ENCODE peak calls at places on chromosomes 16 and 17, in nine cellular contexts. One of them, this sample, is unnamed.

GRCh38 chr17:1029196-1029911 is 32.4 kb downstream of the TIMM22 start:
- DNase-seq in activated CD4-positive, alpha-beta T cell treated with anti-CD3 and anti-CD28 coated beads for 24 hours: no peak
- DNase-seq in stimulated activated CD4-positive, alpha-beta T cell treated with anti-CD3 and anti-CD28 coated beads, Interleukin-15, amount 100 ng/mL, for 1 hour: no peak
- DNase-seq in T1000: peak; percentile 27
- DNase-seq in fibroblast of the aortic adventitia: peak; percentile 58
- DNase-seq in ureter: peak; percentile 70
- DNase-seq in NCI-H1436: no peak
- DNase-seq in AG10803: peak; percentile 62
- DNase-seq in CD8-positive, alpha-beta memory T cell: no peak
- DNase-seq in this sample: no peak

GRCh38 chr17:12290207-12290606 is 269.5 kb downstream of the MAP2K4 start:
- DNase-seq in stimulated activated CD4-positive, alpha-beta T cell treated with anti-CD3 and anti-CD28 coated beads, Interleukin-15, amount 100 ng/mL, for 1 hour: no peak
- DNase-seq in activated CD4-positive, alpha-beta T cell treated with anti-CD3 and anti-CD28 coated beads for 24 hours: no peak
- DNase-seq in T1000: no peak
- DNase-seq in fibroblast of the aortic adventitia: no peak
- DNase-seq in ureter: no peak
- DNase-seq in CD8-positive, alpha-beta memory T cell: no peak
- DNase-seq in NCI-H1436: no peak
- DNase-seq in AG10803: no peak
- DNase-seq in this sample: no peak

GRCh38 chr17:5024604-5025003 is 10.6 kb downstream of the SLC52A1 start:
- DNase-seq in CD8-positive, alpha-beta memory T cell: no peak
- DNase-seq in AG10803: no peak
- DNase-seq in ureter: no peak
- DNase-seq in activated CD4-positive, alpha-beta T cell treated with anti-CD3 and anti-CD28 coated beads for 24 hours: no peak
- DNase-seq in stimulated activated CD4-positive, alpha-beta T cell treated with anti-CD3 and anti-CD28 coated beads, Interleukin-15, amount 100 ng/mL, for 1 hour: no peak
- DNase-seq in fibroblast of the aortic adventitia: no peak
- DNase-seq in T1000: no peak
- DNase-seq in NCI-H1436: no peak
- DNase-seq in this sample: no peak

GRCh38 chr16:77636615-77637014 is 85.7 kb upstream of the NUDT7 start:
- DNase-seq in T1000: no peak
- DNase-seq in CD8-positive, alpha-beta memory T cell: no peak
- DNase-seq in AG10803: no peak
- DNase-seq in ureter: no peak
- DNase-seq in activated CD4-positive, alpha-beta T cell treated with anti-CD3 and anti-CD28 coated beads for 24 hours: no peak
- DNase-seq in fibroblast of the aortic adventitia: no peak
- DNase-seq in NCI-H1436: no peak
- DNase-seq in stimulated activated CD4-positive, alpha-beta T cell treated with anti-CD3 and anti-CD28 coated beads, Interleukin-15, amount 100 ng/mL, for 1 hour: no peak
- DNase-seq in this sample: no peak

GRCh38 chr17:1598399-1599095 is 30.1 kb downstream of the SLC43A2 start:
- DNase-seq in activated CD4-positive, alpha-beta T cell treated with anti-CD3 and anti-CD28 coated beads for 24 hours: no peak
- DNase-seq in stimulated activated CD4-positive, alpha-beta T cell treated with anti-CD3 and anti-CD28 coated beads, Interleukin-15, amount 100 ng/mL, for 1 hour: no peak
- DNase-seq in T1000: no peak
- DNase-seq in AG10803: no peak
- DNase-seq in fibroblast of the aortic adventitia: no peak
- DNase-seq in CD8-positive, alpha-beta memory T cell: no peak
- DNase-seq in ureter: no peak
- DNase-seq in NCI-H1436: no peak
- DNase-seq in this sample: no peak

GRCh38 chr16:19185510-19185851 is 17.4 kb downstream of the SYT17 start:
- DNase-seq in ureter: no peak
- DNase-seq in stimulated activated CD4-positive, alpha-beta T cell treated with anti-CD3 and anti-CD28 coated beads, Interleukin-15, amount 100 ng/mL, for 1 hour: no peak
- DNase-seq in CD8-positive, alpha-beta memory T cell: no peak
- DNase-seq in fibroblast of the aortic adventitia: no peak
- DNase-seq in AG10803: no peak
- DNase-seq in NCI-H1436: peak; percentile 35
- DNase-seq in T1000: no peak
- DNase-seq in activated CD4-positive, alpha-beta T cell treated with anti-CD3 and anti-CD28 coated beads for 24 hours: no peak
- DNase-seq in this sample: no peak

GRCh38 chr16:50576403-50577113 is 28.4 kb downstream of the NKD1 start:
- DNase-seq in AG10803: no peak
- DNase-seq in CD8-positive, alpha-beta memory T cell: no peak
- DNase-seq in NCI-H1436: no peak
- DNase-seq in T1000: no peak
- DNase-seq in activated CD4-positive, alpha-beta T cell treated with anti-CD3 and anti-CD28 coated beads for 24 hours: no peak
- DNase-seq in ureter: no peak
- DNase-seq in fibroblast of the aortic adventitia: no peak
- DNase-seq in stimulated activated CD4-positive, alpha-beta T cell treated with anti-CD3 and anti-CD28 coated beads, Interleukin-15, amount 100 ng/mL, for 1 hour: no peak
- DNase-seq in this sample: no peak

GRCh38 chr17:49664706-49665211 is 13.1 kb downstream of the SPOP start:
- DNase-seq in NCI-H1436: no peak
- DNase-seq in ureter: no peak
- DNase-seq in AG10803: no peak
- DNase-seq in CD8-positive, alpha-beta memory T cell: no peak
- DNase-seq in fibroblast of the aortic adventitia: no peak
- DNase-seq in T1000: no peak
- DNase-seq in stimulated activated CD4-positive, alpha-beta T cell treated with anti-CD3 and anti-CD28 coated beads, Interleukin-15, amount 100 ng/mL, for 1 hour: no peak
- DNase-seq in activated CD4-positive, alpha-beta T cell treated with anti-CD3 and anti-CD28 coated beads for 24 hours: no peak
- DNase-seq in this sample: no peak

GRCh38 chr16:20309786-20310185 is 17.5 kb downstream of the GP2 start:
- DNase-seq in CD8-positive, alpha-beta memory T cell: no peak
- DNase-seq in T1000: no peak
- DNase-seq in ureter: no peak
- DNase-seq in stimulated activated CD4-positive, alpha-beta T cell treated with anti-CD3 and anti-CD28 coated beads, Interleukin-15, amount 100 ng/mL, for 1 hour: no peak
- DNase-seq in NCI-H1436: no peak
- DNase-seq in fibroblast of the aortic adventitia: no peak
- DNase-seq in activated CD4-positive, alpha-beta T cell treated with anti-CD3 and anti-CD28 coated beads for 24 hours: no peak
- DNase-seq in AG10803: no peak
- DNase-seq in this sample: no peak

GRCh38 chr17:79914813-79915740 is 75.8 kb upstream of the CBX4 start:
- DNase-seq in stimulated activated CD4-positive, alpha-beta T cell treated with anti-CD3 and anti-CD28 coated beads, Interleukin-15, amount 100 ng/mL, for 1 hour: no peak
- DNase-seq in ureter: no peak
- DNase-seq in fibroblast of the aortic adventitia: no peak
- DNase-seq in activated CD4-positive, alpha-beta T cell treated with anti-CD3 and anti-CD28 coated beads for 24 hours: no peak
- DNase-seq in AG10803: no peak
- DNase-seq in CD8-positive, alpha-beta memory T cell: no peak
- DNase-seq in NCI-H1436: no peak
- DNase-seq in T1000: no peak
- DNase-seq in this sample: no peak

GRCh38 chr16:30030841-30031413 is at the start of gene TLCD3B:
- DNase-seq in T1000: no peak
- DNase-seq in fibroblast of the aortic adventitia: no peak
- DNase-seq in CD8-positive, alpha-beta memory T cell: no peak
- DNase-seq in activated CD4-positive, alpha-beta T cell treated with anti-CD3 and anti-CD28 coated beads for 24 hours: no peak
- DNase-seq in AG10803: no peak
- DNase-seq in stimulated activated CD4-positive, alpha-beta T cell treated with anti-CD3 and anti-CD28 coated beads, Interleukin-15, amount 100 ng/mL, for 1 hour: no peak
- DNase-seq in ureter: no peak
- DNase-seq in NCI-H1436: peak; percentile 32
- DNase-seq in this sample: no peak

GRCh38 chr16:67170168-67170947 is at the start of gene NOL3:
- DNase-seq in T1000: peak; percentile 78
- DNase-seq in AG10803: peak; percentile 81
- DNase-seq in NCI-H1436: peak; percentile 79
- DNase-seq in ureter: peak; percentile 90
- DNase-seq in CD8-positive, alpha-beta memory T cell: no peak
- DNase-seq in activated CD4-positive, alpha-beta T cell treated with anti-CD3 and anti-CD28 coated beads for 24 hours: no peak
- DNase-seq in fibroblast of the aortic adventitia: peak; percentile 85
- DNase-seq in stimulated activated CD4-positive, alpha-beta T cell treated with anti-CD3 and anti-CD28 coated beads, Interleukin-15, amount 100 ng/mL, for 1 hour: no peak
- DNase-seq in this sample: peak; percentile 0

GRCh38 chr17:83144421-83145357 is 65.3 kb downstream of the METRNL start:
- DNase-seq in activated CD4-positive, alpha-beta T cell treated with anti-CD3 and anti-CD28 coated beads for 24 hours: no peak
- DNase-seq in fibroblast of the aortic adventitia: peak; percentile 73
- DNase-seq in ureter: no peak
- DNase-seq in NCI-H1436: no peak
- DNase-seq in stimulated activated CD4-positive, alpha-beta T cell treated with anti-CD3 and anti-CD28 coated beads, Interleukin-15, amount 100 ng/mL, for 1 hour: no peak
- DNase-seq in AG10803: peak; percentile 87
- DNase-seq in T1000: no peak
- DNase-seq in CD8-positive, alpha-beta memory T cell: no peak
- DNase-seq in this sample: no peak

GRCh38 chr17:47763913-47764582 is 31.0 kb downstream of the TBX21 start:
- DNase-seq in activated CD4-positive, alpha-beta T cell treated with anti-CD3 and anti-CD28 coated beads for 24 hours: no peak
- DNase-seq in fibroblast of the aortic adventitia: no peak
- DNase-seq in T1000: no peak
- DNase-seq in NCI-H1436: no peak
- DNase-seq in CD8-positive, alpha-beta memory T cell: no peak
- DNase-seq in stimulated activated CD4-positive, alpha-beta T cell treated with anti-CD3 and anti-CD28 coated beads, Interleukin-15, amount 100 ng/mL, for 1 hour: no peak
- DNase-seq in ureter: no peak
- DNase-seq in AG10803: no peak
- DNase-seq in this sample: no peak

GRCh38 chr17:332558-333322 is 19.9 kb downstream of the RPH3AL start:
- DNase-seq in AG10803: peak; percentile 67
- DNase-seq in activated CD4-positive, alpha-beta T cell treated with anti-CD3 and anti-CD28 coated beads for 24 hours: no peak
- DNase-seq in ureter: no peak
- DNase-seq in CD8-positive, alpha-beta memory T cell: no peak
- DNase-seq in NCI-H1436: no peak
- DNase-seq in T1000: no peak
- DNase-seq in stimulated activated CD4-positive, alpha-beta T cell treated with anti-CD3 and anti-CD28 coated beads, Interleukin-15, amount 100 ng/mL, for 1 hour: no peak
- DNase-seq in fibroblast of the aortic adventitia: peak; percentile 9
- DNase-seq in this sample: no peak

GRCh38 chr17:70913086-70913485 is 743.8 kb downstream of the KCNJ2 start:
- DNase-seq in T1000: no peak
- DNase-seq in activated CD4-positive, alpha-beta T cell treated with anti-CD3 and anti-CD28 coated beads for 24 hours: no peak
- DNase-seq in stimulated activated CD4-positive, alpha-beta T cell treated with anti-CD3 and anti-CD28 coated beads, Interleukin-15, amount 100 ng/mL, for 1 hour: no peak
- DNase-seq in CD8-positive, alpha-beta memory T cell: no peak
- DNase-seq in ureter: no peak
- DNase-seq in fibroblast of the aortic adventitia: peak; percentile 40
- DNase-seq in AG10803: peak; percentile 66
- DNase-seq in NCI-H1436: no peak
- DNase-seq in this sample: no peak

GRCh38 chr17:33396818-33397217 is 103.7 kb upstream of the ASIC2 start:
- DNase-seq in AG10803: no peak
- DNase-seq in NCI-H1436: no peak
- DNase-seq in fibroblast of the aortic adventitia: no peak
- DNase-seq in CD8-positive, alpha-beta memory T cell: no peak
- DNase-seq in T1000: no peak
- DNase-seq in activated CD4-positive, alpha-beta T cell treated with anti-CD3 and anti-CD28 coated beads for 24 hours: no peak
- DNase-seq in ureter: no peak
- DNase-seq in stimulated activated CD4-positive, alpha-beta T cell treated with anti-CD3 and anti-CD28 coated beads, Interleukin-15, amount 100 ng/mL, for 1 hour: no peak
- DNase-seq in this sample: no peak

GRCh38 chr16:64858076-64858475 is 263.8 kb downstream of the CDH11 start:
- DNase-seq in NCI-H1436: no peak
- DNase-seq in stimulated activated CD4-positive, alpha-beta T cell treated with anti-CD3 and anti-CD28 coated beads, Interleukin-15, amount 100 ng/mL, for 1 hour: no peak
- DNase-seq in activated CD4-positive, alpha-beta T cell treated with anti-CD3 and anti-CD28 coated beads for 24 hours: no peak
- DNase-seq in CD8-positive, alpha-beta memory T cell: no peak
- DNase-seq in T1000: no peak
- DNase-seq in AG10803: peak; percentile 26
- DNase-seq in fibroblast of the aortic adventitia: no peak
- DNase-seq in ureter: no peak
- DNase-seq in this sample: no peak

GRCh38 chr17:38509772-38510423 is 81.6 kb downstream of the ARHGAP23 start:
- DNase-seq in NCI-H1436: no peak
- DNase-seq in stimulated activated CD4-positive, alpha-beta T cell treated with anti-CD3 and anti-CD28 coated beads, Interleukin-15, amount 100 ng/mL, for 1 hour: no peak
- DNase-seq in fibroblast of the aortic adventitia: no peak
- DNase-seq in ureter: no peak
- DNase-seq in CD8-positive, alpha-beta memory T cell: no peak
- DNase-seq in AG10803: no peak
- DNase-seq in T1000: no peak
- DNase-seq in activated CD4-positive, alpha-beta T cell treated with anti-CD3 and anti-CD28 coated beads for 24 hours: no peak
- DNase-seq in this sample: no peak